ENCODE peak calls at places on chromosomes 5 and 9, in ten cellular contexts. O is HCT116; D is DMS53; S is stimulated activated CD4-positive, alpha-beta T cell treated with anti-CD3 and anti-CD28 coated beads, Interleukin-1b, Interleukin-23, amount 100 ng/mL, for 4 hours; N is amniotic epithelial cell; Q is tibial nerve; E is Kasumi-1; C is stimulated activated CD8-positive, alpha-beta memory T cell treated with anti-CD3 and anti-CD28 coated beads, Interleukin-12 subunit alpha, Interleukin-12 subunit beta, amount 100 ng/mL, for 4 hours; R is AG20443; M is SW 1271. U is an unnamed sample.

GRCh38 chr5:97192580-97193421 is 9.8 kb upstream of the RIOK2 start:
- DNase-seq in O (no peak), D (no peak), S (no peak), N (no peak), Q (no peak), E (no peak), C (no peak), R (no peak), M (peak), U (no peak)

GRCh38 chr5:151820903-151821302 is 49.1 kb downstream of the G3BP1 start:
- DNase-seq in O (no peak), D (no peak), S (no peak), N (no peak), Q (no peak), E (no peak), C (no peak), R (no peak), M (no peak), U (no peak)

GRCh38 chr9:110605586-110605985 is 26.0 kb upstream of the SVEP1 start:
- DNase-seq in O (no peak), D (no peak), S (no peak), N (no peak), Q (no peak), E (no peak), C (no peak), R (no peak), M (no peak), U (no peak)

GRCh38 chr9:106918825-106919509 is 56.0 kb downstream of the ZNF462 start:
- DNase-seq in O (no peak), D (peak), S (no peak), N (no peak), Q (no peak), E (no peak), C (no peak), R (no peak), M (no peak), U (no peak)

GRCh38 chr9:105712773-105713172 is 18.4 kb downstream of the TMEM38B start:
- DNase-seq in O (no peak), D (no peak), S (no peak), N (no peak), Q (no peak), E (no peak), C (no peak), R (no peak), M (no peak), U (no peak)

GRCh38 chr9:134809296-134809695 is 71.3 kb upstream of the FCN2 start:
- DNase-seq in O (no peak), D (no peak), S (no peak), N (no peak), Q (peak), E (no peak), C (no peak), R (no peak), M (no peak), U (no peak)

GRCh38 chr5:52864376-52864775 is 76.7 kb downstream of the ITGA1 start:
- DNase-seq in O (no peak), D (no peak), S (no peak), N (peak), Q (no peak), E (peak), C (no peak), R (peak), M (no peak), U (no peak)

GRCh38 chr5:127941646-127942045 is 141.9 kb upstream of the SLC12A2 start:
- DNase-seq in O (no peak), D (peak), S (no peak), N (no peak), Q (no peak), E (no peak), C (no peak), R (no peak), M (no peak), U (peak)

GRCh38 chr9:14111670-14112069 is 202.3 kb downstream of the NFIB start:
- DNase-seq in O (no peak), D (no peak), S (no peak), N (no peak), Q (no peak), E (no peak), C (no peak), R (peak), M (no peak), U (no peak)

GRCh38 chr5:89269721-89270120 is 386.7 kb upstream of the MEF2C start:
- DNase-seq in O (no peak), D (no peak), S (no peak), N (no peak), Q (no peak), E (no peak), C (no peak), R (no peak), M (no peak), U (no peak)

GRCh38 chr5:137336161-137336560 is 163.0 kb downstream of the SPOCK1 start:
- DNase-seq in O (no peak), D (no peak), S (no peak), N (no peak), Q (no peak), E (no peak), C (no peak), R (no peak), M (no peak), U (no peak)

GRCh38 chr9:18490591-18491370 is 16.8 kb downstream of the ADAMTSL1 start:
- DNase-seq in O (no peak), D (no peak), S (no peak), N (peak), Q (peak), E (no peak), C (no peak), R (peak), M (peak), U (no peak)

GRCh38 chr9:133640580-133641395 is 4.6 kb downstream of the DBH start:
- DNase-seq in O (no peak), D (no peak), S (no peak), N (no peak), Q (no peak), E (no peak), C (no peak), R (no peak), M (no peak), U (peak)

GRCh38 chr5:36600847-36601527 is 5.4 kb upstream of the SLC1A3 start:
- DNase-seq in O (no peak), D (no peak), S (no peak), N (no peak), Q (no peak), E (no peak), C (no peak), R (no peak), M (no peak), U (no peak)

GRCh38 chr9:137447722-137448568 is 6.8 kb upstream of the ENTPD8 start:
- DNase-seq in O (no peak), D (no peak), S (no peak), N (no peak), Q (no peak), E (no peak), C (no peak), R (no peak), M (no peak), U (peak)

GRCh38 chr5:169934990-169935389 is 45.3 kb downstream of the INSYN2B start:
- DNase-seq in O (no peak), D (no peak), S (no peak), N (peak), Q (no peak), E (no peak), C (no peak), R (peak), M (no peak), U (no peak)

GRCh38 chr5:101009758-101010519 is 106.9 kb upstream of the ST8SIA4 start:
- DNase-seq in O (no peak), D (no peak), S (no peak), N (no peak), Q (no peak), E (no peak), C (no peak), R (no peak), M (no peak), U (no peak)

GRCh38 chr9:137764981-137765380 is 112.6 kb upstream of the CACNA1B start:
- DNase-seq in O (no peak), D (no peak), S (no peak), N (no peak), Q (no peak), E (no peak), C (no peak), R (no peak), M (no peak), U (no peak)

GRCh38 chr5:92147263-92147662 is 764.1 kb upstream of the ARRDC3 start:
- DNase-seq in O (no peak), D (no peak), S (no peak), N (no peak), Q (no peak), E (no peak), C (no peak), R (no peak), M (no peak), U (no peak)

GRCh38 chr5:138952962-138953361 is 77.8 kb upstream of the LRRTM2 start:
- DNase-seq in O (no peak), D (no peak), S (no peak), N (no peak), Q (no peak), E (no peak), C (no peak), R (no peak), M (no peak), U (no peak)

GRCh38 chr5:18024542-18024941 is 390.3 kb downstream of the TAF11L14 start:
- DNase-seq in O (no peak), D (no peak), S (no peak), N (no peak), Q (no peak), E (no peak), C (no peak), R (no peak), M (no peak), U (no peak)

GRCh38 chr5:138230261-138230660 is 17.1 kb upstream of the CDC23 start:
- DNase-seq in O (no peak), D (no peak), S (no peak), N (peak), Q (no peak), E (no peak), C (no peak), R (peak), M (no peak), U (no peak)

GRCh38 chr5:14439087-14439841 is 142.3 kb upstream of the OTULINL start:
- DNase-seq in O (no peak), D (no peak), S (no peak), N (no peak), Q (no peak), E (no peak), C (no peak), R (no peak), M (no peak), U (no peak)

GRCh38 chr9:69258551-69258950 is 66.5 kb upstream of the ENTREP1 start:
- DNase-seq in O (no peak), D (no peak), S (no peak), N (no peak), Q (no peak), E (no peak), C (no peak), R (no peak), M (no peak), U (no peak)

GRCh38 chr9:35340046-35340445 is 149.9 kb upstream of the RUSC2 start:
- DNase-seq in O (no peak), D (no peak), S (no peak), N (peak), Q (no peak), E (no peak), C (no peak), R (no peak), M (no peak), U (no peak)

GRCh38 chr5:2715856-2716255 is 35.6 kb downstream of the IRX2 start:
- DNase-seq in O (no peak), D (no peak), S (no peak), N (no peak), Q (no peak), E (no peak), C (no peak), R (no peak), M (no peak), U (no peak)

GRCh38 chr9:93122721-93123221 is 11.3 kb downstream of the NINJ1 start:
- DNase-seq in O (no peak), D (no peak), S (no peak), N (no peak), Q (no peak), E (no peak), C (no peak), R (no peak), M (no peak), U (peak)

GRCh38 chr5:132227235-132227484 is 493 bp downstream of the P4HA2 start:
- DNase-seq in O (no peak), D (no peak), S (no peak), N (no peak), Q (no peak), E (no peak), C (no peak), R (no peak), M (no peak), U (no peak)

GRCh38 chr5:141513021-141513626 is 24.2 kb downstream of the PCDHGC5 start:
- DNase-seq in O (no peak), D (no peak), S (no peak), N (peak), Q (peak), E (no peak), C (no peak), R (no peak), M (no peak), U (peak)